ENCODE peak calls at places on chromosome 4, in seven cellular contexts. X is T-helper 2 cell treated with Interferon-gamma antibody and Interleukin-4, amounts not matched to agents 5 μg/mL and 100 μg/mL, for 36 hours; M is Kasumi-1; Y is MV-4-11; F is NAMALWA; H is NCI-H460; A is ecto neural progenitor cell. L is an unnamed sample.

GRCh38 chr4:36290641-36291040 is 9.2 kb downstream of the DTHD1 start:
- DNase-seq in M (no peak), X (no peak), H (no peak), F (no peak), A (no peak), Y (no peak), L (no peak)

GRCh38 chr4:7434766-7435150 is at the start of gene PSAPL1:
- DNase-seq in H (peak; percentile 3), X (no peak), Y (no peak), A (no peak), F (no peak), M (no peak), L (no peak)

GRCh38 chr4:177726111-177726510 is 283.9 kb upstream of the AGA start:
- DNase-seq in M (no peak), Y (no peak), A (no peak), H (no peak), F (no peak), X (no peak), L (no peak)

GRCh38 chr4:100913685-100914084 is 395.9 kb upstream of the EMCN start:
- DNase-seq in M (peak; percentile 0), A (no peak), Y (no peak), F (no peak), H (no peak), X (no peak), L (no peak)

GRCh38 chr4:79864470-79865190 is 208.4 kb downstream of the ANTXR2 start:
- DNase-seq in F (no peak), Y (no peak), M (no peak), X (no peak), A (no peak), H (no peak), L (no peak)

GRCh38 chr4:134200811-134201215 is 776 bp downstream of the PABPC4L start:
- DNase-seq in A (no peak), Y (no peak), M (no peak), H (no peak), X (no peak), F (no peak), L (no peak)

GRCh38 chr4:15352508-15352907 is 75.3 kb upstream of the C1QTNF7 start:
- DNase-seq in F (no peak), M (no peak), A (no peak), X (no peak), Y (no peak), H (no peak), L (no peak)

GRCh38 chr4:25814323-25814722 is 48.5 kb downstream of the SEL1L3 start:
- DNase-seq in M (no peak), A (no peak), H (no peak), X (no peak), Y (peak; percentile 84), F (no peak), L (no peak)

GRCh38 chr4:14254252-14254651 is 626.7 kb upstream of the BOD1L1 start:
- DNase-seq in X (no peak), A (peak; percentile 49), M (peak; percentile 27), Y (peak; percentile 27), H (no peak), F (peak; percentile 39), L (peak; percentile 31)

GRCh38 chr4:152728343-152728742 is 48.5 kb upstream of the TMEM154 start:
- DNase-seq in F (no peak), Y (no peak), X (no peak), M (no peak), A (no peak), H (no peak), L (no peak)

GRCh38 chr4:67658302-67658701 is 42.7 kb downstream of the UBA6 start:
- DNase-seq in X (peak; percentile 34), H (no peak), A (no peak), F (no peak), Y (no peak), M (no peak), L (no peak)

GRCh38 chr4:181007751-181008150 is 1235.5 kb upstream of the TENM3 start:
- DNase-seq in M (no peak), A (no peak), X (no peak), F (no peak), Y (no peak), H (no peak), L (no peak)

GRCh38 chr4:88526221-88526815 is 2.7 kb upstream of the PYURF start:
- DNase-seq in X (no peak), M (peak; percentile 42), Y (no peak), A (no peak), F (peak; percentile 53), H (no peak), L (no peak)

GRCh38 chr4:46404961-46405360 is 15.0 kb upstream of the GABRA2 start:
- DNase-seq in H (no peak), X (no peak), F (no peak), A (peak; percentile 66), M (no peak), Y (no peak), L (no peak)

GRCh38 chr4:38985363-38986065 is 46.7 kb downstream of the TMEM156 start:
- DNase-seq in F (no peak), M (no peak), H (no peak), X (no peak), Y (no peak), A (no peak), L (no peak)

GRCh38 chr4:113689394-113689793 is 72.1 kb downstream of the CAMK2D start:
- DNase-seq in H (no peak), F (no peak), A (no peak), Y (peak; percentile 25), X (no peak), M (no peak), L (no peak)

GRCh38 chr4:159185593-159186023 is 82.7 kb downstream of the RAPGEF2 start:
- DNase-seq in M (no peak), H (no peak), Y (no peak), F (no peak), A (no peak), X (no peak), L (no peak)

GRCh38 chr4:128676095-128676494 is 133.4 kb upstream of the JADE1 start:
- DNase-seq in Y (no peak), X (no peak), H (no peak), M (no peak), A (no peak), F (no peak), L (no peak)

GRCh38 chr4:183349673-183350072 is 27.4 kb upstream of the CLDN24 start:
- DNase-seq in A (no peak), Y (no peak), M (no peak), X (no peak), H (no peak), F (no peak), L (no peak)

GRCh38 chr4:185480016-185480732 is 8.6 kb upstream of the CCDC110 start:
- DNase-seq in X (no peak), H (no peak), M (no peak), A (no peak), Y (no peak), F (peak; percentile 22), L (no peak)

GRCh38 chr4:95839891-95840290 is at the start of gene PDHA2:
- DNase-seq in X (no peak), Y (no peak), M (no peak), A (no peak), F (no peak), H (no peak), L (no peak)

GRCh38 chr4:102503301-102503746 is 2.2 kb downstream of the NFKB1 start:
- DNase-seq in F (peak; percentile 74), A (no peak), M (no peak), X (no peak), Y (no peak), H (no peak), L (no peak)

GRCh38 chr4:2075987-2076907 is 17.1 kb downstream of the NAT8L start:
- DNase-seq in F (no peak), Y (no peak), A (no peak), X (no peak), H (no peak), M (no peak), L (no peak)

GRCh38 chr4:126023946-126024345 is 709.2 kb downstream of the FAT4 start:
- DNase-seq in H (no peak), F (no peak), M (no peak), X (no peak), A (no peak), Y (no peak), L (no peak)

GRCh38 chr4:71259305-71259704 is 79.5 kb upstream of the SLC4A4 start:
- DNase-seq in A (no peak), F (no peak), H (no peak), M (no peak), X (no peak), Y (no peak), L (no peak)

GRCh38 chr4:544386-545105 is 31.5 kb downstream of the TMEM271 start:
- DNase-seq in F (no peak), H (no peak), M (no peak), A (no peak), Y (no peak), X (no peak), L (no peak)

GRCh38 chr4:88734403-88734949 is 36.8 kb upstream of the NAP1L5 start:
- DNase-seq in H (no peak), X (no peak), F (no peak), Y (no peak), A (no peak), M (no peak), L (no peak)

GRCh38 chr4:167290684-167291083 is 56.4 kb upstream of the SPOCK3 start:
- DNase-seq in Y (peak; percentile 37), F (peak; percentile 18), H (peak; percentile 11), X (no peak), A (no peak), M (peak; percentile 46), L (no peak)

GRCh38 chr4:145909773-145910172 is 28.9 kb downstream of the ZNF827 start:
- DNase-seq in F (no peak), A (no peak), Y (no peak), X (no peak), H (no peak), M (peak; percentile 11), L (no peak)

GRCh38 chr4:1312821-1313640 is 23.3 kb downstream of the MAEA start:
- DNase-seq in F (no peak), X (no peak), A (no peak), H (no peak), M (no peak), Y (no peak), L (no peak)

GRCh38 chr4:77797239-77797638 is 21.9 kb downstream of the CNOT6L start:
- DNase-seq in Y (no peak), M (no peak), A (no peak), H (no peak), F (no peak), X (no peak), L (no peak)

GRCh38 chr4:110020681-110021443 is 108.2 kb downstream of the EGF start:
- DNase-seq in X (no peak), Y (no peak), H (no peak), M (no peak), F (no peak), A (no peak), L (no peak)

GRCh38 chr4:71713611-71714203 is 70.2 kb downstream of the GC start:
- DNase-seq in H (peak; percentile 33), A (no peak), X (no peak), Y (peak; percentile 12), F (peak; percentile 50), M (peak; percentile 73), L (no peak)

GRCh38 chr4:65589331-65589730 is 81.0 kb downstream of the EPHA5 start:
- DNase-seq in Y (no peak), F (no peak), A (no peak), M (no peak), X (no peak), H (no peak), L (no peak)

GRCh38 chr4:10344824-10345223 is 112.4 kb downstream of the ZNF518B start:
- DNase-seq in F (no peak), A (no peak), Y (no peak), M (no peak), X (no peak), H (no peak), L (no peak)

GRCh38 chr4:101921370-101921769 is 130.8 kb downstream of the BANK1 start:
- DNase-seq in A (no peak), H (no peak), X (no peak), F (no peak), Y (no peak), M (no peak), L (no peak)

GRCh38 chr4:110467400-110467799 is 8.6 kb upstream of the ENPEP start:
- DNase-seq in A (no peak), Y (no peak), X (no peak), H (no peak), F (no peak), M (no peak), L (no peak)

GRCh38 chr4:153341575-153342090 is 2.9 kb upstream of the MND1 start:
- DNase-seq in F (peak; percentile 73), M (peak; percentile 86), Y (peak; percentile 88), A (no peak), H (no peak), X (no peak), L (no peak)